ENCODE peak calls at places on chromosome 4, in six cellular contexts. R is transverse colon, D is breast epithelium, Z is stomach, F is HCT116, O is esophagus muscularis mucosa. W is an unnamed sample.

GRCh38 chr4:141713771-141714445 is 77.5 kb downstream of the IL15 start:
- DNase-seq in D (no peak), R (no peak), F (peak), O (no peak), Z (no peak), W (no peak)

GRCh38 chr4:14149469-14150030 is 522.0 kb upstream of the BOD1L1 start:
- DNase-seq in R (no peak), D (no peak), O (no peak), F (no peak), Z (no peak), W (no peak)

GRCh38 chr4:60187428-60187827 is 1012.7 kb upstream of the ADGRL3 start:
- DNase-seq in R (no peak), F (no peak), Z (no peak), O (no peak), D (no peak), W (no peak)

GRCh38 chr4:112968456-112969159 is 80.8 kb upstream of the ANK2 start:
- DNase-seq in D (no peak), R (no peak), F (no peak), O (no peak), Z (no peak), W (no peak)

GRCh38 chr4:93776386-93777080 is 52.0 kb upstream of the ATOH1 start:
- DNase-seq in R (no peak), Z (no peak), F (no peak), D (no peak), O (no peak), W (no peak)

GRCh38 chr4:101264550-101264949 is 82.8 kb downstream of the PPP3CA start:
- DNase-seq in R (no peak), F (no peak), D (no peak), O (no peak), Z (no peak), W (no peak)

GRCh38 chr4:173527103-173527876 is 2.7 kb downstream of the HAND2 start:
- DNase-seq in D (no peak), Z (no peak), R (no peak), F (no peak), O (peak), W (no peak)

GRCh38 chr4:169241480-169241879 is 29.3 kb downstream of the SH3RF1 start:
- DNase-seq in O (no peak), D (no peak), R (no peak), Z (no peak), F (no peak), W (no peak)

GRCh38 chr4:5165419-5166369 is 114.4 kb downstream of the STK32B start:
- DNase-seq in F (no peak), D (no peak), Z (no peak), O (peak), R (no peak), W (no peak)

GRCh38 chr4:40587826-40588225 is 41.8 kb downstream of the RBM47 start:
- DNase-seq in F (no peak), Z (peak), D (peak), O (no peak), R (no peak), W (no peak)

GRCh38 chr4:164931551-164932324 is 45.7 kb downstream of the TRIM61 start:
- DNase-seq in D (no peak), R (no peak), Z (no peak), O (no peak), F (no peak), W (no peak)

GRCh38 chr4:85391568-85392410 is 83.2 kb upstream of the ARHGAP24 start:
- DNase-seq in R (no peak), F (no peak), Z (no peak), D (no peak), O (no peak), W (peak)

GRCh38 chr4:44583393-44583792 is 68.0 kb downstream of the YIPF7 start:
- DNase-seq in R (no peak), F (no peak), Z (no peak), D (no peak), O (no peak), W (no peak)

GRCh38 chr4:93370256-93370655 is 458.3 kb upstream of the ATOH1 start:
- DNase-seq in F (no peak), D (no peak), Z (no peak), R (no peak), O (no peak), W (no peak)

GRCh38 chr4:680931-681645 is 6.7 kb downstream of the MYL5 start:
- DNase-seq in O (no peak), D (peak), Z (peak), R (peak), F (no peak), W (no peak)

GRCh38 chr4:176259330-176260090 is 9.5 kb downstream of the ASB5 start:
- DNase-seq in Z (no peak), F (no peak), D (no peak), O (no peak), R (no peak), W (no peak)

GRCh38 chr4:175953960-175954521 is 111.6 kb upstream of the WDR17 start:
- DNase-seq in Z (no peak), R (no peak), O (no peak), F (no peak), D (no peak), W (no peak)

GRCh38 chr4:141081921-141082381 is 51.3 kb downstream of the RNF150 start:
- DNase-seq in F (no peak), O (no peak), D (no peak), R (no peak), Z (no peak), W (no peak)

GRCh38 chr4:78293841-78294301 is 236.7 kb downstream of the FRAS1 start:
- DNase-seq in Z (no peak), O (no peak), D (no peak), R (no peak), F (no peak), W (no peak)

GRCh38 chr4:113013746-113014145 is 35.7 kb upstream of the ANK2 start:
- DNase-seq in F (no peak), R (no peak), O (no peak), Z (no peak), D (no peak), W (no peak)

GRCh38 chr4:113141901-113142346 is 92.5 kb downstream of the ANK2 start:
- DNase-seq in F (peak), R (no peak), Z (no peak), D (no peak), O (no peak), W (no peak)

GRCh38 chr4:174910271-174910670 is 7.9 kb upstream of the ADAM29 start:
- DNase-seq in Z (no peak), D (no peak), F (no peak), O (no peak), R (no peak), W (no peak)

GRCh38 chr4:137200322-137200721 is 332.0 kb downstream of the PCDH18 start:
- DNase-seq in O (no peak), F (no peak), D (no peak), Z (no peak), R (no peak), W (no peak)

GRCh38 chr4:8730681-8731080 is 138.1 kb downstream of the CPZ start:
- DNase-seq in F (no peak), D (peak), R (no peak), Z (peak), O (peak), W (no peak)

GRCh38 chr4:93394488-93395185 is 433.9 kb upstream of the ATOH1 start:
- DNase-seq in D (no peak), F (no peak), O (no peak), R (no peak), Z (no peak), W (no peak)

GRCh38 chr4:138275946-138276621 is 33.9 kb upstream of the SLC7A11 start:
- DNase-seq in F (no peak), Z (no peak), R (no peak), D (no peak), O (no peak), W (no peak)

GRCh38 chr4:119103263-119103662 is 32.4 kb upstream of the MYOZ2 start:
- DNase-seq in D (no peak), O (no peak), Z (no peak), F (peak), R (peak), W (no peak)

GRCh38 chr4:75886104-75886503 is 16.1 kb downstream of the PPEF2 start:
- DNase-seq in O (no peak), R (no peak), F (no peak), Z (no peak), D (no peak), W (no peak)

GRCh38 chr4:105490523-105490922 is 16.7 kb upstream of the PPA2 start:
- DNase-seq in R (no peak), F (no peak), O (no peak), Z (no peak), D (no peak), W (no peak)

GRCh38 chr4:1192091-1192492 is 19.7 kb upstream of the SPON2 start:
- DNase-seq in Z (peak), D (peak), R (peak), F (peak), O (no peak), W (no peak)

GRCh38 chr4:165663411-165663810 is 209.6 kb upstream of the TLL1 start:
- DNase-seq in D (no peak), F (no peak), O (no peak), R (no peak), Z (no peak), W (no peak)

GRCh38 chr4:1720163-1720983 is 750 bp downstream of the TMEM129 start:
- DNase-seq in R (peak), Z (peak), O (no peak), F (no peak), D (no peak), W (no peak)

GRCh38 chr4:53804719-53805118 is 213.4 kb upstream of the LNX1 start:
- DNase-seq in Z (peak), O (no peak), D (no peak), R (peak), F (peak), W (peak)

GRCh38 chr4:55637272-55637820 is 1.2 kb upstream of the NMU start:
- DNase-seq in O (no peak), D (no peak), Z (no peak), F (no peak), R (no peak), W (no peak)
- TF ChIP-seq POLR2AphosphoS5 in O (no peak), D (no peak), Z (no peak), F (no peak), R (no peak), W (no peak)

GRCh38 chr4:128830906-128831525 is 21.5 kb downstream of the JADE1 start:
- DNase-seq in R (no peak), O (no peak), Z (no peak), F (no peak), D (no peak), W (no peak)
- TF ChIP-seq POLR2A in R (no peak), O (no peak), Z (no peak), F (no peak), D (no peak), W (no peak)

GRCh38 chr4:86939737-86940141 is 4.9 kb downstream of the AFF1 start:
- DNase-seq in F (no peak), Z (no peak), O (no peak), R (peak), D (no peak), W (peak)
- TF ChIP-seq POLR2AphosphoS5 in F (no peak), Z (no peak), O (no peak), R (no peak), D (no peak), W (peak)

GRCh38 chr4:3292571-3293409 is at the start of gene RGS12:
- DNase-seq in R (peak), F (peak), D (peak), Z (peak), O (peak), W (peak)
- TF ChIP-seq POLR2A in R (peak), F (peak), D (peak), Z (no peak), O (peak), W (no peak)

GRCh38 chr4:151166662-151167061 is 67.2 kb downstream of the RPS3A start:
- DNase-seq in D (no peak), Z (no peak), O (no peak), R (no peak), F (no peak), W (no peak)

GRCh38 chr4:151169900-151170299 is 70.5 kb downstream of the RPS3A start:
- DNase-seq in F (no peak), Z (no peak), R (no peak), O (no peak), D (no peak), W (no peak)

GRCh38 chr4:151165205-151166000 is 66.0 kb downstream of the RPS3A start:
- DNase-seq in O (no peak), Z (no peak), R (no peak), F (no peak), D (no peak), W (no peak)

GRCh38 chr4:151167561-151167960 is 68.1 kb downstream of the RPS3A start:
- DNase-seq in F (no peak), R (no peak), D (no peak), O (no peak), Z (no peak), W (no peak)

GRCh38 chr4:151169223-151169622 is 69.8 kb downstream of the RPS3A start:
- DNase-seq in D (no peak), R (peak), Z (peak), F (no peak), O (no peak), W (no peak)
- TF ChIP-seq POLR2AphosphoS5 in D (peak), R (peak), Z (peak), F (no peak), O (peak), W (no peak)